ENCODE peak calls at places on chromosomes 13 and 19, in six cellular contexts. W is endothelial cell of umbilical vein, G is IMR-90, F is fibroblast of pulmonary artery, O is kidney epithelial cell, U is lower leg skin. K is an unnamed sample.
A peak's percentile ranks its signal among the peaks of the same experiment; 100 is the strongest.

GRCh38 chr13:94701313-94702180 is 10.8 kb downstream of the SOX21 start:
- DNase-seq in W (no peak), G (no peak), F (no peak), O (no peak), U (no peak), K (no peak)

GRCh38 chr13:44399045-44399444 is 25.4 kb downstream of the SERP2 start:
- DNase-seq in W (no peak), G (no peak), F (no peak), O (no peak), U (no peak), K (no peak)

GRCh38 chr13:63048648-63049047 is 1633.0 kb upstream of the PCDH20 start:
- DNase-seq in W (no peak), G (peak; percentile 16), F (no peak), O (no peak), U (no peak), K (no peak)

GRCh38 chr13:99206226-99206625 is 5.6 kb downstream of the UBAC2 start:
- DNase-seq in W (no peak), G (no peak), F (no peak), O (no peak), U (no peak), K (no peak)

GRCh38 chr13:112329376-112329775 is 46.8 kb upstream of the SPACA7 start:
- DNase-seq in W (no peak), G (no peak), F (no peak), O (no peak), U (no peak), K (no peak)

GRCh38 chr19:38494379-38494778 is 60.9 kb downstream of the RYR1 start:
- DNase-seq in W (no peak), G (no peak), F (no peak), O (no peak), U (no peak), K (no peak)

GRCh38 chr19:51366999-51367564 is 894 bp upstream of the ETFB start:
- DNase-seq in W (peak; percentile 50), G (no peak), F (no peak), O (no peak), U (peak; percentile 37), K (no peak)

GRCh38 chr19:17737690-17738153 is 13.6 kb upstream of the FCHO1 start:
- DNase-seq in W (no peak), G (peak; percentile 37), F (no peak), O (no peak), U (no peak), K (no peak)

GRCh38 chr19:29105629-29106352 is 107.2 kb downstream of the UQCRFS1 start:
- DNase-seq in W (no peak), G (no peak), F (no peak), O (no peak), U (no peak), K (no peak)

GRCh38 chr19:5049561-5049960 is 80.6 kb downstream of the KDM4B start:
- DNase-seq in W (no peak), G (no peak), F (no peak), O (no peak), U (no peak), K (no peak)

GRCh38 chr19:2544576-2545415 is 68.9 kb downstream of the GADD45B start:
- DNase-seq in W (no peak), G (no peak), F (no peak), O (no peak), U (no peak), K (no peak)

GRCh38 chr19:52007436-52007804 is 591 bp downstream of the ZNF615 start:
- DNase-seq in W (no peak), G (no peak), F (peak; percentile 6), O (no peak), U (no peak), K (no peak)

GRCh38 chr13:113013878-113014751 is 45.1 kb downstream of the MCF2L start:
- DNase-seq in W (no peak), G (no peak), F (no peak), O (no peak), U (no peak), K (no peak)

GRCh38 chr19:17902701-17903100 is 30.1 kb upstream of the CCDC124 start:
- DNase-seq in W (no peak), G (peak; percentile 50), F (peak; percentile 28), O (no peak), U (no peak), K (peak; percentile 67)

DNA sequence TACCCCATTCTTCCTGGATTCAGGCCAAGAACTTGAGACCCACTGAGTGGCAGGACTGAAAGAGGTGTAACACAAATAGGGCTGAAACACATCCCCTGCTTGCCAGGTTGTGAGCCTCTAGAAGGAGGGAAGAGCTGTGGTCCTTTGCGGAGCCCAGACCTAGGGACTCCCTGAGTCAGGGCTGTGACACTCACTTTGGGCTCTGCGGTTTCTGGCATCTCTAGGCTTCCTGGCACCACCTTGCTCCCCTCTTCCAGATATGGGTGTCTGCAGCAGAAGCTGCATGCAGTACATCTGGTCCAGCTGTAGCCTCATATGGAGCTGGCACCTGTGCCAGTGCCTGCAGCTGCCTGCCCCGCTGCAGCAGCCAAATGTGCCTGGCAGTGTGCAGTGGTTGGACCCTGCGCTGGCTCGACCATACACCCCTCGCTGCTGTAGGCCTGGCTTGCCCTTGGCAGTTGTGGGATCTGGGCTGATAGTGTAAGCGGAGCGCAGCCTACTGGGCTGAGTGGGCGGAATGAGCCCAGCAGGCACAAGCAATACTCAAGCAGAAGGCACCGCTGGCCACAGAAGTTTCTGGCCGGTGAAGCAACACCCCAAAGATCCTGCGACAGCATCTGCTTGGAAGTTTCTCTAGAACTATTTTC is 290.4 kb downstream of the SLITRK6 start:
- DNase-seq in W (no peak), G (no peak), F (peak; percentile 12), O (no peak), U (no peak), K (peak; percentile 59)
- TF ChIP-seq CTCF in W (no peak), G (no peak), F (no peak), O (no peak), U (no peak), K (no peak)

GRCh38 chr13:114064516-114065140 is 67.8 kb downstream of the RASA3 start:
- DNase-seq in W (peak; percentile 41), G (peak; percentile 40), F (peak; percentile 45), O (no peak), U (no peak), K (peak; percentile 22)
- H3K4me3 ChIP-seq in W (peak overlapping the region; percentile 2), G (peak overlapping the region; percentile 15), F (peak overlapping the region; percentile 48), O (no peak overlapping the region), U (no peak overlapping the region), K (peak overlapping the region; percentile 45)

GRCh38 chr13:54733639-54734038 is 1705.0 kb downstream of the OLFM4 start:
- DNase-seq in W (no peak), G (no peak), F (no peak), O (no peak), U (no peak), K (no peak)
- TF ChIP-seq CTCF in W (no peak), G (no peak), F (no peak), O (no peak), U (no peak), K (no peak)

DNA sequence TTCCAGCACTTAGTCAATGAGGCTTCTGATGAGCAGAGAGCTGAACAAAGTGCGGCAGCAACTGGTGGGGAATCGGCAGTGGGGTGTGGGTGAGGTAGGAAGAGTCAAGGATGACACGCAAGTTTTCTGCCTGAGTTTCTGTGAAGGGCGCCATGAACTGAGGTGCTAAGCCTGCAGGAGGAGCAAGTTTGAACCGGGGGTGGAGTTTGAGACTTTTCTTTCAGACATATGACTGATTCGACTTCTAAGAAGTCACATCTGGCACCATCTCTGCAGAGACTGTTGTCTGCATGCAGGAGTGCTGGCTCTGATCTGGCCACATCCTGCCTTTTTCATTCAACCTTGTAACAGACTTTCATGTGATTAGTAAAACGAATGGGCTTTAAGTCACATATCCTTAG is 14.8 kb upstream of the GPI start:
- DNase-seq in W (no peak), G (peak; percentile 43), F (no peak), O (no peak), U (no peak), K (peak; percentile 49)
- H3K4me3 ChIP-seq in W (no peak overlapping the region), G (no peak overlapping the region), F (no peak overlapping the region), O (no peak overlapping the region), U (no peak overlapping the region), K (no peak overlapping the region)

DNA sequence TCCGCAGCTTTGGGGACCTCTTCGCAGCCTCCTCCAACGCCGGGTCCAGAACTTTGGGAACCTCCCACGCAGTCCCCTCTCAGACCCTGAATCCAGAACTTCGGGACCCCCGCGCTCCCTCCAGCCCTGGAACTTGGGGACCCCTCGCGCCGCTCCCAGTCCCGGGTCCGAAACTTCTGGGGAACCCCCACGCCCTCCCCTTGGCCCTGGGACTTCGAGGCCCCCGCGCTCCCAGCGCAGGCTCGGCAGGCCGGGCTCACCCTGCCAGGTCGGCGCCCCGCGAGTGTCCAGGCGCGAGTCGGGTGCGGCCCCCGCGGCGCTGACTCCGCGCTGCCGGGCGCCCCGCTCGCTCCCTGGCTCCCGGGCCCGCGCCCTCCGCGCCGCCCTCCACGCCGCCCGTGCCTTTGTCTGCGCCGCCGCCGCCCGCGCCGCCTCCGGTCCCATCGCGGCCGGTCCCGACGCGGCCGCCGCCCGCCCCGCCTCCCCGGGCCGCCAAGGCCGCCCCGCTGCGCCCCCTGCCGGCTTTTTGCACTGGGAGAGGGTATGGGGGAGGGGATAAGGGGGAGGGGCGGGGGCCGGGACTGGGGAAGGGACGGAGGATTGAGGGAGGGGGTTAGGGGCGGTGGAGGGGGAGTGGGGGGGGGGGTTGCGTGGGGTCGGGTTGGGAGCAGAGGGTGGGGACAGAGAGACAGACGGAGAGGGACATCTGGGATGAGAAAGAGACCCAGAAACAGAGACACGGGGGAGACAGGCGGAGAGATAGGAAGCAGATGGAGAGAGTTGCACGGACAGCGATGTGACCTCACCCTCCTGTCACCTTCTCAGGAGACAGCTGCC is at the start of gene HOMER3:
- DNase-seq in W (peak; percentile 20), G (peak; percentile 39), F (peak; percentile 56), O (no peak), U (peak; percentile 60), K (peak; percentile 39)
- TF ChIP-seq CTCF in W (no peak), G (peak; percentile 48), F (peak; percentile 14), O (peak; percentile 38), U (no peak), K (no peak)

DNA sequence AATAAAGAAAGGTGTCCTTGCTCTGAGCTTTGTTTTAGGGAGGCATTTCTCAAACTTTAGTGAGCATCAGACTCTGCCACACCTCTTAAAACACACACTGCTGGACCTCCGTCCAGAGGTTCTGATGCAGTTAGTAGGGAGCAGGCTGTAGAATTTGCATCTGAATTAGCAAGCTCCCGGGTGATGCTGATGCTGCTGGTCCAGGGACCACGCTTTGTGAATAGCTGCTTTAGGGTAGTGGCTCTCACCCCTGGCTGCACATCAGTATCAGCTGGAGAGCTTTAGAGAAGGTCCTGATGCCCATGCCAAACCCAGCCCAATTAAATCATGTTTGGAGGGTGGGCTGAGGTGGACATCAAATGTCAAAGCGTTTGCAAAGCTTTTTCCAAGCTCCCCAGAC is 3.6 kb downstream of the HTR2A start:
- DNase-seq in W (no peak), G (no peak), F (no peak), O (no peak), U (no peak), K (no peak)
- H3K4me3 ChIP-seq in W (no peak overlapping the region), G (no peak overlapping the region), F (no peak overlapping the region), O (no peak overlapping the region), U (no peak overlapping the region), K (peak overlapping the region; percentile 77)

GRCh38 chr13:27663947-27664346 is 42.3 kb downstream of the POLR1D start:
- DNase-seq in W (no peak), G (no peak), F (no peak), O (no peak), U (no peak), K (no peak)
- TF ChIP-seq CTCF in W (no peak), G (no peak), F (no peak), O (no peak), U (no peak), K (no peak)

K was measured in foreskin fibroblast.